ENCODE peak calls at places on chromosomes 1 and 21, in four cellular contexts. One of them, this sample, is unnamed.
A peak's percentile ranks its signal among the peaks of the same experiment; 100 is the strongest.

GRCh38 chr1:196608401-196609113 is at the start of gene KCNT2:
- DNase-seq in GM12892: no peak
- DNase-seq in K562: peak; percentile 38
- DNase-seq in GM12878: no peak
- DNase-seq in this sample: no peak

GRCh38 chr1:245512980-245513578 is 358.3 kb downstream of the KIF26B start:
- DNase-seq in GM12878: no peak
- DNase-seq in GM12892: no peak
- DNase-seq in K562: peak; percentile 54
- DNase-seq in this sample: no peak

GRCh38 chr1:6686294-6686693 is 15.3 kb downstream of the DNAJC11 start:
- DNase-seq in GM12892: no peak
- DNase-seq in K562: no peak
- DNase-seq in GM12878: no peak
- DNase-seq in this sample: no peak

GRCh38 chr1:182784556-182785171 is 4.9 kb upstream of the NPL start:
- DNase-seq in K562: peak; percentile 70
- DNase-seq in GM12892: no peak
- DNase-seq in GM12878: no peak
- DNase-seq in this sample: no peak

GRCh38 chr1:5526385-5526750 is 465.9 kb downstream of the NPHP4 start:
- DNase-seq in GM12892: no peak
- DNase-seq in GM12878: no peak
- DNase-seq in K562: no peak
- DNase-seq in this sample: no peak

GRCh38 chr1:89274431-89274857 is 1.8 kb upstream of the GBP5 start:
- DNase-seq in K562: no peak
- DNase-seq in GM12878: no peak
- DNase-seq in GM12892: no peak
- DNase-seq in this sample: no peak

GRCh38 chr1:37338658-37339057 is 135.7 kb upstream of the ZC3H12A start:
- DNase-seq in K562: no peak
- DNase-seq in GM12892: no peak
- DNase-seq in GM12878: no peak
- DNase-seq in this sample: no peak

GRCh38 chr1:61754545-61754944 is 12.3 kb downstream of the PATJ start:
- DNase-seq in GM12878: no peak
- DNase-seq in K562: no peak
- DNase-seq in GM12892: no peak
- DNase-seq in this sample: no peak

GRCh38 chr21:43916691-43917514 is 51.9 kb downstream of the AGPAT3 start:
- DNase-seq in GM12878: peak; percentile 71
- DNase-seq in GM12892: peak; percentile 79
- DNase-seq in K562: peak; percentile 69
- DNase-seq in this sample: peak; percentile 67

GRCh38 chr1:62321438-62321837 is 2.2 kb upstream of the KANK4 start:
- DNase-seq in GM12892: no peak
- DNase-seq in GM12878: no peak
- DNase-seq in K562: no peak
- DNase-seq in this sample: no peak

GRCh38 chr1:248243204-248243603 is 12.0 kb downstream of the OR2M4 start:
- DNase-seq in GM12878: peak; percentile 17
- DNase-seq in K562: peak; percentile 37
- DNase-seq in GM12892: peak; percentile 12
- DNase-seq in this sample: peak; percentile 16

GRCh38 chr1:90850925-90851710 is 134.0 kb upstream of the BARHL2 start:
- DNase-seq in GM12892: peak; percentile 71
- DNase-seq in K562: peak; percentile 90
- DNase-seq in GM12878: no peak
- DNase-seq in this sample: peak; percentile 84

GRCh38 chr1:165315481-165315880 is 41.0 kb downstream of the LMX1A start:
- DNase-seq in GM12878: no peak
- DNase-seq in K562: no peak
- DNase-seq in GM12892: no peak
- DNase-seq in this sample: no peak

GRCh38 chr1:12539320-12539704 is 78.7 kb downstream of the DHRS3 start:
- DNase-seq in GM12878: no peak
- DNase-seq in K562: no peak
- DNase-seq in GM12892: no peak
- DNase-seq in this sample: no peak

GRCh38 chr1:151703813-151704212 is 12.8 kb downstream of the CELF3 start:
- DNase-seq in K562: no peak
- DNase-seq in GM12878: no peak
- DNase-seq in GM12892: no peak
- DNase-seq in this sample: no peak

GRCh38 chr1:221268295-221268694 is 389.1 kb downstream of the HLX start:
- DNase-seq in K562: no peak
- DNase-seq in GM12878: no peak
- DNase-seq in GM12892: no peak
- DNase-seq in this sample: no peak

GRCh38 chr1:233240839-233241682 is 54.5 kb downstream of the PCNX2 start:
- DNase-seq in GM12892: no peak
- DNase-seq in GM12878: no peak
- DNase-seq in K562: peak; percentile 57
- DNase-seq in this sample: peak; percentile 11

GRCh38 chr1:229781453-229781852 is 155.4 kb downstream of the URB2 start:
- DNase-seq in GM12892: no peak
- DNase-seq in GM12878: no peak
- DNase-seq in K562: no peak
- DNase-seq in this sample: no peak

GRCh38 chr1:54664364-54664763 is 22.8 kb downstream of the MROH7 start:
- DNase-seq in GM12892: no peak
- DNase-seq in GM12878: no peak
- DNase-seq in K562: no peak
- DNase-seq in this sample: no peak

GRCh38 chr1:180610556-180611015 is 21.2 kb upstream of the XPR1 start:
- DNase-seq in GM12892: no peak
- DNase-seq in K562: peak; percentile 91
- DNase-seq in GM12878: no peak
- DNase-seq in this sample: no peak

GRCh38 chr1:172976222-172977041 is 74.3 kb downstream of the TNFSF18 start:
- DNase-seq in K562: no peak
- DNase-seq in GM12892: no peak
- DNase-seq in GM12878: no peak
- DNase-seq in this sample: no peak

GRCh38 chr1:44608141-44608540 is 66.1 kb downstream of the TMEM53 start:
- DNase-seq in GM12892: no peak
- DNase-seq in K562: peak; percentile 47
- DNase-seq in GM12878: no peak
- DNase-seq in this sample: no peak

GRCh38 chr1:219385786-219386427 is 212.2 kb downstream of the LYPLAL1 start:
- DNase-seq in GM12878: peak; percentile 5
- DNase-seq in GM12892: peak; percentile 18
- DNase-seq in K562: peak; percentile 67
- DNase-seq in this sample: peak; percentile 18

GRCh38 chr1:22363403-22364325 is 88.0 kb upstream of the ZBTB40 start:
- DNase-seq in GM12892: no peak
- DNase-seq in GM12878: no peak
- DNase-seq in K562: no peak
- DNase-seq in this sample: no peak

GRCh38 chr1:199184180-199184579 is 545.3 kb downstream of the PTPRC start:
- DNase-seq in GM12878: no peak
- DNase-seq in GM12892: no peak
- DNase-seq in K562: no peak
- DNase-seq in this sample: no peak

GRCh38 chr1:51175278-51175677 is 60.8 kb upstream of the RNF11 start:
- DNase-seq in GM12878: no peak
- DNase-seq in K562: no peak
- DNase-seq in GM12892: no peak
- DNase-seq in this sample: no peak

GRCh38 chr1:109975718-109976117 is 8.8 kb upstream of the AHCYL1 start:
- DNase-seq in GM12878: no peak
- DNase-seq in GM12892: no peak
- DNase-seq in K562: no peak
- DNase-seq in this sample: no peak

GRCh38 chr1:110053557-110054428 is 16.7 kb downstream of the ALX3 start:
- DNase-seq in K562: peak; percentile 82
- DNase-seq in GM12892: peak; percentile 60
- DNase-seq in GM12878: no peak
- DNase-seq in this sample: peak; percentile 63

GRCh38 chr21:34582506-34583150 is 32.3 kb downstream of the RCAN1 start:
- DNase-seq in GM12892: no peak
- DNase-seq in K562: peak; percentile 31
- DNase-seq in GM12878: no peak
- DNase-seq in this sample: peak; percentile 33

GRCh38 chr21:37348664-37349063 is 17.9 kb upstream of the DYRK1A start:
- DNase-seq in GM12878: no peak
- DNase-seq in K562: peak; percentile 46
- DNase-seq in GM12892: no peak
- DNase-seq in this sample: no peak

GRCh38 chr1:207752456-207753132 is 740 bp downstream of the CD46 start:
- DNase-seq in GM12892: peak; percentile 7
- DNase-seq in K562: peak; percentile 60
- DNase-seq in GM12878: no peak
- DNase-seq in this sample: peak; percentile 16

GRCh38 chr1:95126846-95127245 is 9.7 kb downstream of the TLCD4 start:
- DNase-seq in GM12892: no peak
- DNase-seq in GM12878: no peak
- DNase-seq in K562: no peak
- DNase-seq in this sample: no peak

GRCh38 chr1:37035828-37036666 is 1.7 kb upstream of the GRIK3 start:
- DNase-seq in GM12892: no peak
- DNase-seq in GM12878: no peak
- DNase-seq in K562: peak; percentile 47
- DNase-seq in this sample: no peak

GRCh38 chr1:47031059-47031458 is 7.6 kb downstream of the CYP4X1 start:
- DNase-seq in K562: no peak
- DNase-seq in GM12892: no peak
- DNase-seq in GM12878: no peak
- DNase-seq in this sample: no peak

GRCh38 chr21:25518491-25518911 is 88.8 kb downstream of the MRPL39 start:
- DNase-seq in GM12892: no peak
- DNase-seq in K562: no peak
- DNase-seq in GM12878: no peak
- DNase-seq in this sample: no peak

GRCh38 chr1:234732671-234733390 is 122.9 kb upstream of the IRF2BP2 start:
- DNase-seq in GM12878: no peak
- DNase-seq in GM12892: no peak
- DNase-seq in K562: no peak
- DNase-seq in this sample: no peak
- TF ChIP-seq POLR2A in GM12878: no peak
- TF ChIP-seq POLR2A in GM12892: no peak
- TF ChIP-seq POLR2A in K562: no peak
- TF ChIP-seq POLR2A in this sample: no peak

DNA sequence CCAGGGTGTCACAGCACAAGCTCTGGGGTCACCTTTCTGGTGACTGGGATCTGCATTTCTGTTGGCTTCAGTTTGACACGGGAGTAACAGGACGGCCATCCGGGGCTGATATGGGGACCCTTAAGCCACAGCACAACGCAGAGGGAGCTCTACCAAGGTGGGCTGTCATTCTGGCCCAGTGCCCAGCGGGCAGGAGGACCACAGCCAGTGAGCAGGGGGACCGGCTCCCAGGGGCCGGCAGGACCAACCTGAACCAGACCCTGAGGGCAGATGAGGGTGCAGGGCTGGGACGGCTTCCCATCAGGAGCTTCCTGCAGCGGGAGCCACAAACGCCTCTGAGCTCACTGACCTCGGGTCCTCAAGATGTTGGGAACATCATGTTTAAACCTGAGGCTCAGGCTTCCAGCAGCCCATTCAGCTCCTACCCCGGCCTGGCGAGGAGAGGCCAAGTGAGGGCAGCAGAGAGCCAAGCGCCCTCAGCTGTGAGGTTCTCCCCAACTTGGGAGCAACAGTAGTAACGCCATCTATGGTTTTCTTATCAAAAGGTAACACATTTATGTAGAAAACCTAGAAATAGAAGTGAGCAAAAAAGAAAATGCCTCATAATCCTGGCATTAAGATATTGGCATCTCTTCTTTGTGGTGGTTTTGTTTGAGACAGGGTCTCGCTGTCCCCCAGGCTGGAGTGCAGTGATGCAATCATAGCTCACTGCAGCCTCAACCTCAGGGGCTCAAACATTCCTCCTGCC is 26.8 kb downstream of the TMEM201 start:
- DNase-seq in GM12892: peak; percentile 66
- DNase-seq in GM12878: no peak
- DNase-seq in K562: peak; percentile 83
- DNase-seq in this sample: peak; percentile 79
- TF ChIP-seq TAF1 in GM12892: no peak
- TF ChIP-seq TAF1 in GM12878: no peak
- TF ChIP-seq TAF1 in K562: no peak
- TF ChIP-seq TAF1 in this sample: no peak

DNA sequence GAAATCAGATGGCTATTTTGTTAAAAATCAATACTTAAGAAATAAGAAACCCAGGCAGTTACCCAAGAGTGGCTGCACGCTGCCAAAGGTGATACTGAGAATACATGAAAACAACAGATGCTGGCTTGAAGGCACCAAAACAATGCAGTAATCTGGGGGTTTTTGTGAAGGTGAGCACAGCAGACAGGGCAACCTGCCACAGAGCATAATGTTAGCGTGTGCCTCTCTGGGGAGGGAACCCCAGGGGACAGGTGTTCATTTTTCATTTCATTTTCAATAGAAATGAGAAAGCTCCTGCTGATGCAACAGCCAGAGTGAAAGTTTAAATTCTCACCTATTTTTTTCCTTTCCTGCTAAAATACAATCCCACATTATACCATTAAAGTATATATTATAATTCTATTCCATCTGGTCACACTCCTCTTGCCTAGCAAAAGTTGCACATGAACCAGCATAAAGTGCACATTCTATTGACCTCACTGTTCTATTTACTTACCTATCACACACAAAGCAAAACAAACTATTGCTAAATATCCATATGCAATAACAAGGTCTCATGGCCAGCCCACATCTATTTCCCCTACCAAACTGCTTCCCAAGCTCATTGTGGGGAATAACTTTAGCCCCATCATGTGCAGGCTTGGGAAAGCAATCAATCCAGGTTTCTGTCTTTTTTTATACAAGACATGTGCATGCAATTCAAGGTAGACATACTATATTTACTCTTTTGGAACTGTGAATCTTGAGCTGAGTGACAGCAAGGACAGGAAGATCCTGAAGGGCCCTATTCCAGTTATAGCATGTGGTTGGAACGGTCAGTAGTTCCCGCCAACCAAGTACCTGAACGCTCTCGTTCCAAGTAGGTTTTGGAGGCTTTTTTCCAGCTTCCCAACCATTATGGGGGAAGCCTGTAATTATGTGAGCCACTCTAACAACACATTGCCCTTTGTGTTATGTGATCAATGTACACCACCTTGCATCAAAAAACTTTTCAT is 173.6 kb downstream of the RERE start:
- DNase-seq in GM12892: no peak
- DNase-seq in K562: no peak
- DNase-seq in GM12878: peak; percentile 94
- DNase-seq in this sample: no peak
- TF ChIP-seq POLR2AphosphoS5 in GM12892: no peak
- TF ChIP-seq POLR2AphosphoS5 in K562: no peak
- TF ChIP-seq POLR2AphosphoS5 in GM12878: no peak
- TF ChIP-seq POLR2AphosphoS5 in this sample: no peak

GRCh38 chr1:24318988-24319863 is at the start of gene GRHL3:
- DNase-seq in K562: no peak
- DNase-seq in GM12892: no peak
- DNase-seq in GM12878: no peak
- DNase-seq in this sample: no peak
- TF ChIP-seq POLR2A in K562: no peak
- TF ChIP-seq POLR2A in GM12892: no peak
- TF ChIP-seq POLR2A in GM12878: no peak
- TF ChIP-seq POLR2A in this sample: no peak